ENCODE peak calls at places on chromosomes 3 and 15, in ten cellular contexts. A is GM10248; T is epithelial cell of proximal tubule; V is MCF 10A; S is AG09319; Z is nephron progenitor cell; C is endodermal cell; J is CD4-positive, alpha-beta T cell; I is DND-41; H is mesothelial cell of epicardium. F is an unnamed sample.

GRCh38 chr3:125003369-125003853 is 52.4 kb downstream of the HEG1 start:
- DNase-seq in A (no peak), T (no peak), V (no peak), S (no peak), Z (peak; percentile 33), C (no peak), J (no peak), I (no peak), H (no peak), F (no peak)

GRCh38 chr3:158718490-158719170 is 13.6 kb downstream of the RARRES1 start:
- DNase-seq in A (no peak), T (peak; percentile 47), V (peak; percentile 95), S (peak; percentile 85), Z (no peak), C (no peak), J (no peak), I (no peak), H (no peak), F (no peak)

GRCh38 chr3:104032283-104032682 is 1334.4 kb upstream of the ALCAM start:
- DNase-seq in A (no peak), T (no peak), V (no peak), S (no peak), Z (no peak), C (no peak), J (no peak), I (no peak), H (no peak), F (no peak)

GRCh38 chr3:146594843-146595482 is 10.2 kb downstream of the PLSCR5 start:
- DNase-seq in A (no peak), T (no peak), V (peak; percentile 39), S (no peak), Z (no peak), C (no peak), J (no peak), I (no peak), H (no peak), F (no peak)

GRCh38 chr15:50685976-50686467 is 575 bp downstream of the TRPM7 start:
- DNase-seq in A (peak; percentile 79), T (no peak), V (peak; percentile 54), S (no peak), Z (peak; percentile 66), C (peak; percentile 86), J (peak; percentile 56), I (peak; percentile 54), H (peak; percentile 34), F (peak; percentile 24)

GRCh38 chr3:48268936-48269551 is 28.1 kb downstream of the ZNF589 start:
- DNase-seq in A (no peak), T (no peak), V (peak; percentile 19), S (no peak), Z (no peak), C (no peak), J (peak; percentile 10), I (no peak), H (no peak), F (no peak)

GRCh38 chr15:59256538-59256937 is 49.9 kb downstream of the LDHAL6B start:
- DNase-seq in A (no peak), T (no peak), V (peak; percentile 77), S (no peak), Z (no peak), C (no peak), J (no peak), I (no peak), H (no peak), F (no peak)

GRCh38 chr3:49940667-49941249 is 808 bp downstream of the RBM6 start:
- DNase-seq in A (no peak), T (no peak), V (no peak), S (no peak), Z (no peak), C (no peak), J (no peak), I (no peak), H (no peak), F (no peak)

GRCh38 chr3:45892161-45892560 is 5.8 kb downstream of the CCR9 start:
- DNase-seq in A (no peak), T (no peak), V (no peak), S (no peak), Z (no peak), C (no peak), J (no peak), I (no peak), H (no peak), F (no peak)

GRCh38 chr3:112020653-112021052 is 13.9 kb upstream of the TMPRSS7 start:
- DNase-seq in A (no peak), T (no peak), V (no peak), S (no peak), Z (no peak), C (no peak), J (no peak), I (no peak), H (no peak), F (no peak)

GRCh38 chr15:78716651-78717050 is 75.6 kb upstream of the CHRNB4 start:
- DNase-seq in A (no peak), T (no peak), V (no peak), S (no peak), Z (no peak), C (no peak), J (no peak), I (no peak), H (no peak), F (no peak)

GRCh38 chr15:25668236-25668635 is 194.9 kb downstream of the ATP10A start:
- DNase-seq in A (no peak), T (no peak), V (no peak), S (no peak), Z (no peak), C (no peak), J (no peak), I (no peak), H (no peak), F (no peak)

GRCh38 chr3:8621872-8622271 is 22.7 kb downstream of the SSUH2 start:
- DNase-seq in A (no peak), T (no peak), V (peak; percentile 46), S (peak; percentile 73), Z (no peak), C (no peak), J (no peak), I (no peak), H (no peak), F (no peak)

GRCh38 chr3:196273655-196274054 is 13.9 kb downstream of the PCYT1A start:
- DNase-seq in A (no peak), T (no peak), V (no peak), S (no peak), Z (no peak), C (peak; percentile 94), J (no peak), I (no peak), H (no peak), F (no peak)

GRCh38 chr15:85388506-85388905 is 8.1 kb downstream of the AKAP13 start:
- DNase-seq in A (no peak), T (no peak), V (no peak), S (no peak), Z (no peak), C (no peak), J (no peak), I (no peak), H (no peak), F (no peak)

GRCh38 chr15:85388962-85389361 is 8.6 kb downstream of the AKAP13 start:
- DNase-seq in A (no peak), T (no peak), V (no peak), S (no peak), Z (no peak), C (no peak), J (no peak), I (no peak), H (no peak), F (no peak)

GRCh38 chr15:85382942-85383341 is 2.5 kb downstream of the AKAP13 start:
- DNase-seq in A (no peak), T (no peak), V (no peak), S (no peak), Z (no peak), C (no peak), J (no peak), I (no peak), H (no peak), F (no peak)

GRCh38 chr15:85383470-85384148 is 3.2 kb downstream of the AKAP13 start:
- DNase-seq in A (no peak), T (no peak), V (no peak), S (no peak), Z (no peak), C (no peak), J (no peak), I (no peak), H (no peak), F (no peak)

GRCh38 chr15:85386261-85386660 is 5.9 kb downstream of the AKAP13 start:
- DNase-seq in A (no peak), T (no peak), V (no peak), S (no peak), Z (no peak), C (no peak), J (no peak), I (no peak), H (no peak), F (no peak)
- TF ChIP-seq CTCF in A (no peak), T (no peak), V (no peak), S (no peak), Z (no peak), C (no peak), J (no peak), I (no peak), H (no peak), F (no peak)

DNA sequence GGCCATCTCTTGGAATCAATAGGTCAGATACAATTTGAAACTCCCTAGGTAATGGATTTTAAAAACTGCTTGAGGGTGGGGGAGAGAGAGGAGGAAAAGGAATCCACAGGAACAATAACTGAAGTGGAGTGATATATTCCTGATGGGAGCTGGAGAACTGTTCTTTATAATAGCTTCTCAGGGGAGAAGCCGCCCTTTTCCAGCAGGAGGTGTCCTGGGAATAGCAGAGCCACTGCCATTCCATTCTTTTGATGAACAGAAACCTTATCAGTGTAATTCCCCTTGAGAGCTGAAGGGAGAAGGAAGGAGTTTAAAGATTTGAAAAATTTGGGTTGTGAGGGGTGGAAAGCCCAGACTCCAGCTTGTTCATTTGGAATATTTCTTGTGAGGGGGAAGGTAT is 504.9 kb upstream of the DPH6 start:
- DNase-seq in A (no peak), T (no peak), V (no peak), S (no peak), Z (no peak), C (peak; percentile 56), J (no peak), I (no peak), H (no peak), F (no peak)
- TF ChIP-seq CTCF in A (no peak), T (no peak), V (no peak), S (no peak), Z (no peak), C (peak; percentile 61), J (no peak), I (no peak), H (no peak), F (no peak)

GRCh38 chr3:170078620-170079281 is 41.0 kb downstream of the GPR160 start:
- DNase-seq in A (no peak), T (no peak), V (no peak), S (no peak), Z (no peak), C (peak; percentile 60), J (no peak), I (no peak), H (no peak), F (no peak)
- TF ChIP-seq CTCF in A (peak; percentile 3), T (peak; percentile 36), V (no peak), S (no peak), Z (no peak), C (peak; percentile 45), J (no peak), I (peak; percentile 50), H (no peak), F (no peak)

DNA sequence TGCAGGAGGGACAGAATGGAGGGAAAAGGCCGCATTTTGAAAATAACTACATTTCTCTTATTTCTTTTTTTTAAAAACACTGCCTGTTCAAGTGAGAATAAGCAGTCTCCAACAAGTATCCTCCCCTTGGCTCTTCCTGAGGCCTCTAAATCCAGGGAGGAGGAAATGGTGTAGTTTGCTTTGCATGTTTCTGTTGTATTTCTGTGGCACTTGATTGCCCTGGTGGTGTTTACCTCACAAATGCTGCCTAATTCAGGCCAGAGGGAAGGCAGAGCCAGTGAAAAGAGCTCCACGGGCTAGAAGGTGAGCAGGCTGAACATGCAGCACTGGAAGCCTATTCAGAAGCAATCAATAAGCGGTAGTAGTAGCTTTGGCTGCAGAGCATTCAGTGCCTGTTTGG is 149.3 kb upstream of the ATP11B start:
- DNase-seq in A (no peak), T (no peak), V (no peak), S (no peak), Z (no peak), C (peak; percentile 42), J (no peak), I (no peak), H (no peak), F (no peak)
- TF ChIP-seq CTCF in A (no peak), T (no peak), V (no peak), S (no peak), Z (no peak), C (no peak), J (no peak), I (no peak), H (no peak), F (no peak)